ENCODE peak calls at places on chromosomes 1 and 21, in ten cellular contexts. E, C, R, F, Y, O, H, K, M and X are unnamed samples.

GRCh38 chr1:42737257-42737656 is 2.8 kb downstream of the CLDN19 start:
- DNase-seq in K (no peak), H (no peak), M (no peak), Y (no peak), C (no peak), E (no peak), O (no peak), F (peak), R (no peak), X (no peak)

GRCh38 chr1:246784621-246785535 is 60.7 kb downstream of the SCCPDH start:
- DNase-seq in R (peak), E (peak), M (no peak), K (no peak), F (no peak), C (no peak), H (peak), Y (peak), O (no peak), X (no peak)

GRCh38 chr21:44416193-44416592 is 39.1 kb upstream of the LRRC3 start:
- DNase-seq in M (no peak), C (no peak), Y (no peak), E (no peak), H (no peak), R (no peak), F (no peak), O (no peak), K (no peak), X (no peak)

GRCh38 chr21:42552407-42553336 is 39.0 kb downstream of the SLC37A1 start:
- DNase-seq in C (peak), O (no peak), F (no peak), E (no peak), K (no peak), Y (no peak), M (no peak), H (no peak), R (no peak), X (no peak)

GRCh38 chr21:30434033-30434631 is 4.1 kb downstream of the KRTAP13-4 start:
- DNase-seq in F (peak), O (peak), H (peak), Y (peak), E (no peak), K (peak), M (peak), R (peak), C (no peak), X (no peak)

GRCh38 chr1:56755911-56756310 is 63.3 kb downstream of the FYB2 start:
- DNase-seq in O (no peak), R (no peak), K (no peak), C (no peak), F (no peak), E (no peak), M (no peak), H (no peak), Y (no peak), X (no peak)

GRCh38 chr1:202113690-202114300 is 8.9 kb upstream of the GPR37L1 start:
- DNase-seq in C (no peak), F (peak), K (no peak), R (no peak), H (no peak), E (no peak), O (no peak), Y (no peak), M (no peak), X (no peak)

GRCh38 chr1:97006044-97006676 is 284.6 kb downstream of the PTBP2 start:
- DNase-seq in F (no peak), Y (peak), E (peak), K (no peak), R (peak), C (no peak), M (no peak), H (peak), O (peak), X (peak)

GRCh38 chr1:196309386-196309785 is 298.9 kb downstream of the KCNT2 start:
- DNase-seq in C (no peak), Y (peak), M (no peak), K (no peak), H (peak), E (peak), F (peak), R (peak), O (no peak), X (no peak)

GRCh38 chr1:211829343-211830054 is 1.1 kb downstream of the LPGAT1 start:
- DNase-seq in C (no peak), K (peak), H (peak), E (no peak), F (peak), R (no peak), O (peak), Y (peak), M (peak), X (no peak)

GRCh38 chr1:21689531-21690165 is 20.5 kb upstream of the RAP1GAP start:
- DNase-seq in Y (no peak), K (no peak), R (no peak), E (no peak), H (no peak), O (no peak), F (no peak), M (no peak), C (no peak), X (no peak)

GRCh38 chr1:119676571-119677206 is 28.6 kb upstream of the ZNF697 start:
- DNase-seq in F (no peak), E (no peak), M (no peak), H (peak), O (no peak), Y (no peak), C (no peak), K (no peak), R (no peak), X (no peak)

GRCh38 chr1:221888218-221888617 is 146.3 kb upstream of the DUSP10 start:
- DNase-seq in Y (no peak), E (no peak), K (no peak), F (no peak), R (no peak), O (no peak), H (no peak), M (no peak), C (no peak), X (no peak)

GRCh38 chr21:33229776-33230517 is at the start of gene IFNAR2:
- DNase-seq in K (peak), Y (peak), H (peak), O (peak), R (no peak), M (peak), E (no peak), C (peak), F (peak), X (no peak)

GRCh38 chr1:224116131-224116530 is 2.2 kb downstream of the FBXO28 start:
- DNase-seq in H (peak), O (no peak), K (peak), R (no peak), C (no peak), Y (peak), E (peak), F (peak), M (peak), X (peak)

GRCh38 chr1:224641030-224641429 is 24.9 kb downstream of the CNIH3 start:
- DNase-seq in M (peak), K (no peak), E (no peak), F (no peak), H (no peak), O (no peak), R (no peak), Y (no peak), C (no peak), X (no peak)

GRCh38 chr1:192550922-192551534 is 24.5 kb upstream of the RGS1 start:
- DNase-seq in Y (peak), O (no peak), F (no peak), R (no peak), C (no peak), K (no peak), H (peak), E (no peak), M (no peak), X (no peak)

GRCh38 chr1:199747984-199748383 is 279.5 kb upstream of the NR5A2 start:
- DNase-seq in Y (no peak), C (no peak), K (no peak), O (no peak), R (no peak), E (no peak), F (no peak), H (no peak), M (no peak), X (no peak)

GRCh38 chr1:107863342-107863741 is 101.6 kb downstream of the VAV3 start:
- DNase-seq in O (no peak), K (no peak), M (no peak), E (no peak), C (no peak), F (no peak), Y (no peak), R (no peak), H (no peak), X (no peak)

GRCh38 chr1:117967472-117967871 is 37.9 kb downstream of the WDR3 start:
- DNase-seq in E (peak), O (no peak), K (peak), C (no peak), H (peak), R (peak), M (no peak), Y (peak), F (no peak), X (no peak)

GRCh38 chr1:243730499-243731150 is 119.4 kb downstream of the AKT3 start:
- DNase-seq in K (no peak), E (no peak), F (no peak), R (no peak), O (no peak), M (no peak), Y (no peak), H (no peak), C (peak), X (no peak)

GRCh38 chr1:103525607-103526507 is at the start of gene RNPC3:
- DNase-seq in O (peak), M (peak), E (peak), F (peak), H (peak), Y (peak), K (peak), R (peak), C (peak), X (peak)

GRCh38 chr1:31487143-31487542 is 74.1 kb downstream of the SERINC2 start:
- DNase-seq in E (no peak), K (no peak), H (no peak), R (no peak), O (no peak), M (no peak), C (no peak), F (peak), Y (no peak), X (no peak)

GRCh38 chr1:243420968-243421675 is 165.3 kb downstream of the SDCCAG8 start:
- DNase-seq in O (peak), K (no peak), M (no peak), C (no peak), R (no peak), F (no peak), H (no peak), E (no peak), Y (no peak), X (no peak)

GRCh38 chr1:8660455-8660854 is 157.0 kb downstream of the RERE start:
- DNase-seq in H (peak), Y (peak), F (no peak), R (peak), E (peak), K (peak), M (peak), O (peak), C (no peak), X (no peak)

GRCh38 chr1:231493421-231494185 is 34.9 kb upstream of the TSNAX start:
- DNase-seq in H (peak), R (peak), O (no peak), K (no peak), M (peak), E (no peak), F (no peak), Y (peak), C (no peak), X (no peak)

GRCh38 chr1:89962742-89963075 is 32.2 kb upstream of the ZNF326 start:
- DNase-seq in H (peak), C (no peak), F (no peak), K (no peak), M (no peak), E (no peak), O (no peak), Y (peak), R (no peak), X (no peak)
- H3K4me3 ChIP-seq in H (no peak), C (no peak), F (no peak), K (no peak), M (no peak), E (no peak), O (no peak), Y (no peak), R (no peak), X (no peak)

DNA sequence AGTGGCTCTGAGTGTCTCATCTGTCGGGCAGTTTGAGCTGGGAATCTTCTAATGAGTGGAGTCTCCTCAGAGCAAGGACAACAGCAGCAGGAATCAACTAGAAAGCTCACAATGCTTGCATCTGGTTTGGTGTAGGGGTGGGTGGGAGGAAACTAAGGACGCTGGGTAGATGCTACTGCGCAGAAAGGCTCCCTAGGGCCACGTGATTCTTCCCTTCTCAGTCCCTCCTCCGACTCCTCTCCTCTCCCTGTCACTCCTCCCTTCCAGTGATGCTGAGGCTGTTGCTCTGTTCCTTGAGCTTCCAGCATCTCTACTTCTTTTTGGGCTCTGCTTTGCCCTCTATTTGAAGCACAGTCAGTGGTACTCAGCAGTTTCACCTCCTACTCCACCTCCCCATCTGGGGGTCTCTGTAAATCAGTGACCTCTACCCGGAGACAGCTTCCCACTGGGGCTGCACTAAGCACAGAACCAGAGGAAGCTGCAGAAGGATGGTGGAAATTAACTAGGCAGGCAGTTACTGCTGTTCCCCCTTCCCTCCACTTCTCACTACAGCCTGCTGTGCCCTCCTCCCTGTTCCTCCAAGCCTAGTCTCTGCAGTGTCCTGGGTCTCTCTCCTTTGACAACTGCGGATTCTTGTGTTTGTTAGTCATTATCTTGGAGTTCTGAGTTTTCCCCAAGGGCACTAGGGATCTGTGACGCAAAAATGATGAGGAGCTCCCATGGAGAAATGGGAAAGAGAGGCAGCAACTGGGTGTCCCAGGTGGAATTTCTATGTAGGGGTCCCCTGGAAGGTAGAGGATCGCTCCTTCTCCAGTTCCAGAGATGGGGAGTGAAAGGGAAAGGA is 5.8 kb downstream of the LINGO4 start:
- DNase-seq in C (no peak), M (no peak), O (peak), R (no peak), F (no peak), E (no peak), H (no peak), Y (no peak), K (no peak), X (no peak)
- H3K4me3 ChIP-seq in C (no peak), M (no peak), O (no peak), R (no peak), F (no peak), E (no peak), H (no peak), Y (no peak), K (no peak), X (no peak)

GRCh38 chr1:18866314-18866713 is 6.9 kb upstream of the TAS1R2 start:
- DNase-seq in R (no peak), M (no peak), K (no peak), Y (no peak), F (no peak), C (peak), E (no peak), O (no peak), H (no peak), X (no peak)
- H3K4me3 ChIP-seq in R (no peak), M (no peak), K (no peak), Y (no peak), F (no peak), C (no peak), E (no peak), O (no peak), H (no peak), X (no peak)

GRCh38 chr1:109467301-109467777 is 993 bp downstream of the SYPL2 start:
- DNase-seq in H (no peak), C (no peak), F (peak), K (no peak), E (no peak), O (no peak), Y (peak), R (no peak), M (peak), X (no peak)
- H3K4me3 ChIP-seq in H (peak), C (peak), F (peak), K (no peak), E (no peak), O (no peak), Y (peak), R (no peak), M (no peak), X (no peak)

GRCh38 chr1:205454903-205455335 is 926 bp downstream of the BLACAT1 start:
- DNase-seq in M (no peak), H (no peak), R (no peak), C (no peak), O (no peak), Y (no peak), K (no peak), E (no peak), F (no peak), X (peak)
- H3K4me3 ChIP-seq in M (no peak), H (no peak), R (no peak), C (no peak), O (no peak), Y (no peak), K (no peak), E (no peak), F (no peak), X (no peak)

DNA sequence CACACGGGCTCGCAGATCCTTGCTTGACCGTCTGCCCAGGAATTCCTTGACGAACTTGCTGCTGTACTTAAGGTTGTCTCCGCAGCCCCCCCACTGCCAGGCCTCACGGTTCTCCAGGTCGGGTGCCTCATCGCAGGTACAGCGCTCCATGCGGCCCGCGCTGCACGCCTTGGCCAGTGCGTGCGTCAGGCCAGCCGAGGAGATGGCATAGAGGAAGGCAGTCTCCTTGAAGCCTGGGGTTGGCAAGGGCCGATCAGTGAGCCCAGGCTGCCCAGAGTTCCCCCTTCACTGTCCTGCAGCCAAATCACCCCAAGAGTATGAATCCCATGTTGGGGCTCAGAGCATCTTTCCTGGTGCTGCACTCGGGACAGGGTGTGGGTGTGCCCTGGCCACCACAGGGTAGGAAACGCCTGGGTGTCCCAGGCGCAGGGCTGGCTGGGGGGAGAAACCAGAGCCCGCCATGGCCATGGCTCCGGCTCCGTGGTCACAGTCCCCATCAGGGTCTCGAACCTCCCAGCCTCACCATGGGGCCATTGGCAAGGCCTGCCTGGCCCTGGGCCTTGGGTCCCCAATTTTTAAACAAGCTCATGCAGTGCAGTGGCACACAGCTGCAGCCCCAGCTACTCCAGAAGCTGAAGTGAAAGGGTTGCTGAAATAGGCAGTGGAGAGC is 23.4 kb downstream of the WNT9A start:
- DNase-seq in C (no peak), M (no peak), H (no peak), F (no peak), Y (no peak), K (no peak), R (no peak), O (peak), E (no peak), X (no peak)
- H3K4me3 ChIP-seq in C (no peak), M (no peak), H (no peak), F (no peak), Y (no peak), K (no peak), R (no peak), O (no peak), E (no peak), X (no peak)